ENCODE peak calls at places on chromosomes 1 and 21, in four cellular contexts. Q is GM12878, G is H1, A is K562. U is an unnamed sample.

GRCh38 chr1:23575226-23575810 is 16.0 kb upstream of the ID3 start:
- DNase-seq in Q (no peak), G (no peak), A (no peak), U (no peak)

GRCh38 chr1:178869114-178869697 is 1.7 kb downstream of the ANGPTL1 start:
- DNase-seq in Q (no peak), G (no peak), A (no peak), U (no peak)

GRCh38 chr1:53110370-53111072 is 31.9 kb downstream of the SLC1A7 start:
- DNase-seq in Q (no peak), G (no peak), A (no peak), U (no peak)

GRCh38 chr21:38832664-38833063 is 26.9 kb downstream of the ETS2 start:
- DNase-seq in Q (no peak), G (no peak), A (no peak), U (no peak)

GRCh38 chr1:58607391-58607790 is 30.3 kb upstream of the TACSTD2 start:
- DNase-seq in Q (no peak), G (no peak), A (no peak), U (no peak)

GRCh38 chr1:227792216-227793078 is 23.0 kb upstream of the PRSS38 start:
- DNase-seq in Q (no peak), G (peak), A (no peak), U (no peak)

GRCh38 chr1:28518745-28519341 is 13.0 kb downstream of the RCC1 start:
- DNase-seq in Q (no peak), G (peak), A (peak), U (no peak)

GRCh38 chr1:199512037-199512710 is 515.3 kb upstream of the NR5A2 start:
- DNase-seq in Q (no peak), G (peak), A (no peak), U (no peak)

GRCh38 chr1:46812065-46812750 is 13.4 kb downstream of the CYP4B1 start:
- DNase-seq in Q (no peak), G (no peak), A (no peak), U (no peak)

GRCh38 chr1:183205196-183205781 is 19.2 kb downstream of the LAMC2 start:
- DNase-seq in Q (no peak), G (no peak), A (no peak), U (no peak)

GRCh38 chr1:245500546-245500945 is 345.8 kb downstream of the KIF26B start:
- DNase-seq in Q (no peak), G (no peak), A (no peak), U (no peak)

GRCh38 chr1:95506736-95507404 is 272.9 kb downstream of the RWDD3 start:
- DNase-seq in Q (no peak), G (no peak), A (no peak), U (no peak)

GRCh38 chr1:245234217-245235120 is 79.7 kb downstream of the KIF26B start:
- DNase-seq in Q (no peak), G (peak), A (no peak), U (no peak)

GRCh38 chr1:54794401-54795099 is 6.6 kb downstream of the TTC22 start:
- DNase-seq in Q (no peak), G (no peak), A (no peak), U (no peak)

GRCh38 chr1:54792686-54793282 is 8.3 kb downstream of the TTC22 start:
- DNase-seq in Q (no peak), G (no peak), A (no peak), U (no peak)

GRCh38 chr1:54795841-54796468 is 5.2 kb downstream of the TTC22 start:
- DNase-seq in Q (no peak), G (no peak), A (no peak), U (no peak)

GRCh38 chr1:54796902-54797301 is 4.2 kb downstream of the TTC22 start:
- DNase-seq in Q (no peak), G (no peak), A (no peak), U (no peak)

GRCh38 chr1:54795100-54795665 is 5.9 kb downstream of the TTC22 start:
- DNase-seq in Q (no peak), G (no peak), A (no peak), U (no peak)
- H3K4me2 ChIP-seq in Q (no peak), G (no peak), A (no peak), U (peak)

GRCh38 chr1:205543351-205544305 is 39.2 kb downstream of the CDK18 start:
- DNase-seq in Q (no peak), G (peak), A (peak), U (no peak)
- TF ChIP-seq EGR1 in Q (no peak), G (no peak), A (peak), U (no peak)

GRCh38 chr1:54547601-54548388 is at the start of gene ACOT11:
- DNase-seq in Q (no peak), G (no peak), A (peak), U (no peak)
- TF ChIP-seq SP1 in Q (no peak), G (no peak), A (no peak), U (no peak)

GRCh38 chr1:181131255-181131901 is 42.9 kb downstream of the IER5 start:
- DNase-seq in Q (no peak), G (no peak), A (no peak), U (no peak)

GRCh38 chr1:181134543-181135461 is 46.3 kb downstream of the IER5 start:
- DNase-seq in Q (peak), G (no peak), A (no peak), U (no peak)

GRCh38 chr1:181135462-181135781 is 46.9 kb downstream of the IER5 start:
- DNase-seq in Q (no peak), G (no peak), A (peak), U (no peak)

GRCh38 chr1:181133969-181134418 is 45.5 kb downstream of the IER5 start:
- DNase-seq in Q (no peak), G (no peak), A (no peak), U (no peak)

GRCh38 chr1:181133441-181133951 is 45.0 kb downstream of the IER5 start:
- DNase-seq in Q (no peak), G (peak), A (no peak), U (no peak)
- H3K4me2 ChIP-seq in Q (peak), G (no peak), A (no peak), U (peak)